ENCODE peak calls at places on chromosomes 1 and 21, in seven cellular contexts. One of them, this sample, is unnamed.

GRCh38 chr1:230292739-230293720 is 133.1 kb downstream of the PGBD5 start:
- DNase-seq in coronary artery: no peak
- DNase-seq in uterus: no peak
- DNase-seq in progenitor cell of endocrine pancreas: no peak
- DNase-seq in GM20000: no peak
- DNase-seq in mucosa of descending colon: no peak
- DNase-seq in left lung: no peak
- DNase-seq in this sample: peak; percentile 77

GRCh38 chr1:54413295-54413694 is 7.1 kb upstream of the SSBP3 start:
- DNase-seq in uterus: peak; percentile 60
- DNase-seq in progenitor cell of endocrine pancreas: no peak
- DNase-seq in coronary artery: peak; percentile 70
- DNase-seq in left lung: no peak
- DNase-seq in mucosa of descending colon: no peak
- DNase-seq in GM20000: no peak
- DNase-seq in this sample: no peak

GRCh38 chr1:85229574-85230097 is 28.8 kb upstream of the SYDE2 start:
- DNase-seq in GM20000: no peak
- DNase-seq in mucosa of descending colon: no peak
- DNase-seq in progenitor cell of endocrine pancreas: no peak
- DNase-seq in uterus: no peak
- DNase-seq in left lung: no peak
- DNase-seq in coronary artery: no peak
- DNase-seq in this sample: no peak

GRCh38 chr1:16218014-16218673 is 5.7 kb upstream of the ARHGEF19 start:
- DNase-seq in progenitor cell of endocrine pancreas: no peak
- DNase-seq in left lung: peak; percentile 79
- DNase-seq in uterus: no peak
- DNase-seq in GM20000: no peak
- DNase-seq in coronary artery: no peak
- DNase-seq in mucosa of descending colon: peak; percentile 79
- DNase-seq in this sample: no peak

GRCh38 chr1:87986154-87986914 is 657.7 kb downstream of the LMO4 start:
- DNase-seq in uterus: no peak
- DNase-seq in progenitor cell of endocrine pancreas: no peak
- DNase-seq in GM20000: no peak
- DNase-seq in left lung: no peak
- DNase-seq in mucosa of descending colon: no peak
- DNase-seq in coronary artery: no peak
- DNase-seq in this sample: no peak

GRCh38 chr21:32382108-32382601 is 10.7 kb downstream of the URB1 start:
- DNase-seq in progenitor cell of endocrine pancreas: no peak
- DNase-seq in coronary artery: no peak
- DNase-seq in mucosa of descending colon: no peak
- DNase-seq in left lung: no peak
- DNase-seq in GM20000: no peak
- DNase-seq in uterus: no peak
- DNase-seq in this sample: no peak

GRCh38 chr1:10903826-10904225 is 107.4 kb upstream of the CASZ1 start:
- DNase-seq in GM20000: no peak
- DNase-seq in uterus: no peak
- DNase-seq in coronary artery: no peak
- DNase-seq in left lung: no peak
- DNase-seq in progenitor cell of endocrine pancreas: no peak
- DNase-seq in mucosa of descending colon: no peak
- DNase-seq in this sample: peak; percentile 60

GRCh38 chr1:22753396-22754083 is 42.9 kb downstream of the EPHB2 start:
- DNase-seq in coronary artery: no peak
- DNase-seq in mucosa of descending colon: no peak
- DNase-seq in left lung: no peak
- DNase-seq in uterus: peak; percentile 72
- DNase-seq in progenitor cell of endocrine pancreas: no peak
- DNase-seq in GM20000: no peak
- DNase-seq in this sample: no peak

GRCh38 chr21:38897532-38898421 is 92.0 kb downstream of the ETS2 start:
- DNase-seq in coronary artery: no peak
- DNase-seq in mucosa of descending colon: no peak
- DNase-seq in progenitor cell of endocrine pancreas: no peak
- DNase-seq in GM20000: no peak
- DNase-seq in left lung: no peak
- DNase-seq in uterus: no peak
- DNase-seq in this sample: no peak

GRCh38 chr21:32514275-32515055 is 70.9 kb downstream of the TCP10L start:
- DNase-seq in coronary artery: no peak
- DNase-seq in GM20000: no peak
- DNase-seq in progenitor cell of endocrine pancreas: no peak
- DNase-seq in uterus: no peak
- DNase-seq in mucosa of descending colon: no peak
- DNase-seq in left lung: no peak
- DNase-seq in this sample: no peak

GRCh38 chr1:118960567-118961136 is 27.5 kb downstream of the TBX15 start:
- DNase-seq in mucosa of descending colon: peak; percentile 53
- DNase-seq in progenitor cell of endocrine pancreas: no peak
- DNase-seq in left lung: no peak
- DNase-seq in GM20000: no peak
- DNase-seq in uterus: no peak
- DNase-seq in coronary artery: no peak
- DNase-seq in this sample: no peak

GRCh38 chr1:185016880-185017279 is 28.5 kb upstream of the RNF2 start:
- DNase-seq in mucosa of descending colon: no peak
- DNase-seq in uterus: no peak
- DNase-seq in left lung: no peak
- DNase-seq in coronary artery: no peak
- DNase-seq in progenitor cell of endocrine pancreas: no peak
- DNase-seq in GM20000: no peak
- DNase-seq in this sample: no peak

GRCh38 chr1:19402031-19402430 is 83.3 kb downstream of the CAPZB start:
- DNase-seq in mucosa of descending colon: no peak
- DNase-seq in coronary artery: no peak
- DNase-seq in progenitor cell of endocrine pancreas: no peak
- DNase-seq in GM20000: no peak
- DNase-seq in left lung: no peak
- DNase-seq in uterus: no peak
- DNase-seq in this sample: no peak

GRCh38 chr1:19327301-19327700 is 15.2 kb downstream of the SLC66A1 start:
- DNase-seq in left lung: no peak
- DNase-seq in GM20000: no peak
- DNase-seq in mucosa of descending colon: no peak
- DNase-seq in progenitor cell of endocrine pancreas: no peak
- DNase-seq in coronary artery: no peak
- DNase-seq in uterus: no peak
- DNase-seq in this sample: no peak

GRCh38 chr1:14165289-14165867 is 433.1 kb upstream of the KAZN start:
- DNase-seq in progenitor cell of endocrine pancreas: no peak
- DNase-seq in GM20000: no peak
- DNase-seq in left lung: no peak
- DNase-seq in mucosa of descending colon: no peak
- DNase-seq in uterus: no peak
- DNase-seq in coronary artery: no peak
- DNase-seq in this sample: no peak

GRCh38 chr1:47794081-47794480 is 203.1 kb downstream of the TRABD2B start:
- DNase-seq in progenitor cell of endocrine pancreas: no peak
- DNase-seq in left lung: no peak
- DNase-seq in mucosa of descending colon: no peak
- DNase-seq in uterus: no peak
- DNase-seq in coronary artery: no peak
- DNase-seq in GM20000: no peak
- DNase-seq in this sample: no peak

GRCh38 chr1:156813750-156814570 is 2.7 kb downstream of the SH2D2A start:
- DNase-seq in uterus: peak; percentile 70
- DNase-seq in GM20000: peak; percentile 80
- DNase-seq in coronary artery: no peak
- DNase-seq in left lung: peak; percentile 93
- DNase-seq in progenitor cell of endocrine pancreas: peak; percentile 45
- DNase-seq in mucosa of descending colon: peak; percentile 79
- DNase-seq in this sample: no peak

GRCh38 chr1:236128646-236129178 is 13.6 kb upstream of the GPR137B start:
- DNase-seq in mucosa of descending colon: no peak
- DNase-seq in left lung: no peak
- DNase-seq in GM20000: no peak
- DNase-seq in coronary artery: no peak
- DNase-seq in uterus: no peak
- DNase-seq in progenitor cell of endocrine pancreas: no peak
- DNase-seq in this sample: no peak

DNA sequence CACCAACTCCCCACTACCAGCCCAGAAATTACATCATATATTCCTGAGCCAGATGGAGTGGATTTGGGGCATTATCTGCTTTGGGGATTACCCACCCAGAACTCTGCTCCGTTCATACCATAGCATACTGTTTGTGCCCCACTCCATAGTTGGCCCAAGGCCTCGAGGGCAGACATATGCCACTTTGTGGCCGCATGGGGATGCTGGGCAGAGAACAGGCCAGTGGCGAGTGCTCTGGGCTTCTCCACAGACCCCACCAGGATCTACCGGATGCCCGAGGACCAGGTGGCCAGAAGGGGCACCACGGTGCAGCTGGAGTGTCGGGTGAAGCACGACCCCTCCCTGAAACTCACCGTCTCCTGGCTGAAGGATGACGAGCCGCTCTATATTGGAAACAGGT is 68.0 kb upstream of the CNTN2 start:
- DNase-seq in progenitor cell of endocrine pancreas: no peak
- DNase-seq in coronary artery: no peak
- DNase-seq in mucosa of descending colon: no peak
- DNase-seq in GM20000: no peak
- DNase-seq in left lung: no peak
- DNase-seq in uterus: no peak
- DNase-seq in this sample: no peak
- TF ChIP-seq CTCF in progenitor cell of endocrine pancreas: no peak
- TF ChIP-seq CTCF in coronary artery: no peak
- TF ChIP-seq CTCF in mucosa of descending colon: no peak
- TF ChIP-seq CTCF in GM20000: no peak
- TF ChIP-seq CTCF in left lung: no peak
- TF ChIP-seq CTCF in uterus: no peak
- TF ChIP-seq CTCF in this sample: no peak

GRCh38 chr21:17269760-17270159 is 243.1 kb upstream of the CXADR start:
- DNase-seq in mucosa of descending colon: no peak
- DNase-seq in coronary artery: no peak
- DNase-seq in progenitor cell of endocrine pancreas: no peak
- DNase-seq in left lung: no peak
- DNase-seq in uterus: no peak
- DNase-seq in GM20000: no peak
- DNase-seq in this sample: no peak

DNA sequence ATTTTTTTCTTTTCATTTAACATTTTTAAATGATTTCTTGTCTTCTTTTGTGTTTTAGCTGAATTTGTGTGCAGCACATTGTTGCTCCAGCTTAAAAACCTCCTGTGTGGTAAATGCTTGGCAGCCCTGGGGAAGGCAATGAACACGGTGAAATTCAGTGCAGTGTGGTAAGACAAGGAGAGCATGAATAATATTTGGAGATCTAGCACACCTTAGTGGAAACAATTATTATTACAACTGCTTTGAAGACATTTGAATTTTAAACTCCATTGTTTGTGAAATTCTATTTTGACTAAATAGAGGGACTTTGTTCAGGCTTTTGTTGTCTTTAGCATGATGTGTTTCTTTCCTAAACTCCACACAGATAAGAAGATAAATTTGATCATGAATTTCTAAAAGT is 242.6 kb upstream of the CXADR start:
- DNase-seq in left lung: no peak
- DNase-seq in coronary artery: no peak
- DNase-seq in mucosa of descending colon: no peak
- DNase-seq in progenitor cell of endocrine pancreas: no peak
- DNase-seq in GM20000: no peak
- DNase-seq in uterus: peak; percentile 66
- DNase-seq in this sample: no peak
- TF ChIP-seq CTCF in left lung: no peak
- TF ChIP-seq CTCF in coronary artery: no peak
- TF ChIP-seq CTCF in mucosa of descending colon: no peak
- TF ChIP-seq CTCF in progenitor cell of endocrine pancreas: peak; percentile 69
- TF ChIP-seq CTCF in GM20000: no peak
- TF ChIP-seq CTCF in uterus: peak; percentile 59
- TF ChIP-seq CTCF in this sample: peak; percentile 90

GRCh38 chr1:154178856-154179811 is 12.8 kb downstream of the TPM3 start:
- DNase-seq in coronary artery: no peak
- DNase-seq in mucosa of descending colon: no peak
- DNase-seq in progenitor cell of endocrine pancreas: no peak
- DNase-seq in left lung: no peak
- DNase-seq in GM20000: no peak
- DNase-seq in uterus: no peak
- DNase-seq in this sample: no peak

GRCh38 chr1:154179951-154180687 is 11.8 kb downstream of the TPM3 start:
- DNase-seq in mucosa of descending colon: no peak
- DNase-seq in GM20000: peak; percentile 50
- DNase-seq in progenitor cell of endocrine pancreas: no peak
- DNase-seq in uterus: no peak
- DNase-seq in coronary artery: no peak
- DNase-seq in left lung: no peak
- DNase-seq in this sample: no peak

GRCh38 chr1:154181944-154182341 is 10.0 kb downstream of the TPM3 start:
- DNase-seq in uterus: no peak
- DNase-seq in progenitor cell of endocrine pancreas: no peak
- DNase-seq in GM20000: no peak
- DNase-seq in coronary artery: no peak
- DNase-seq in left lung: no peak
- DNase-seq in mucosa of descending colon: no peak
- DNase-seq in this sample: no peak

GRCh38 chr1:154183045-154183968 is 8.6 kb downstream of the TPM3 start:
- DNase-seq in mucosa of descending colon: peak; percentile 99
- DNase-seq in progenitor cell of endocrine pancreas: peak; percentile 93
- DNase-seq in coronary artery: peak; percentile 97
- DNase-seq in uterus: peak; percentile 95
- DNase-seq in GM20000: peak; percentile 89
- DNase-seq in left lung: peak; percentile 99
- DNase-seq in this sample: peak; percentile 98

DNA sequence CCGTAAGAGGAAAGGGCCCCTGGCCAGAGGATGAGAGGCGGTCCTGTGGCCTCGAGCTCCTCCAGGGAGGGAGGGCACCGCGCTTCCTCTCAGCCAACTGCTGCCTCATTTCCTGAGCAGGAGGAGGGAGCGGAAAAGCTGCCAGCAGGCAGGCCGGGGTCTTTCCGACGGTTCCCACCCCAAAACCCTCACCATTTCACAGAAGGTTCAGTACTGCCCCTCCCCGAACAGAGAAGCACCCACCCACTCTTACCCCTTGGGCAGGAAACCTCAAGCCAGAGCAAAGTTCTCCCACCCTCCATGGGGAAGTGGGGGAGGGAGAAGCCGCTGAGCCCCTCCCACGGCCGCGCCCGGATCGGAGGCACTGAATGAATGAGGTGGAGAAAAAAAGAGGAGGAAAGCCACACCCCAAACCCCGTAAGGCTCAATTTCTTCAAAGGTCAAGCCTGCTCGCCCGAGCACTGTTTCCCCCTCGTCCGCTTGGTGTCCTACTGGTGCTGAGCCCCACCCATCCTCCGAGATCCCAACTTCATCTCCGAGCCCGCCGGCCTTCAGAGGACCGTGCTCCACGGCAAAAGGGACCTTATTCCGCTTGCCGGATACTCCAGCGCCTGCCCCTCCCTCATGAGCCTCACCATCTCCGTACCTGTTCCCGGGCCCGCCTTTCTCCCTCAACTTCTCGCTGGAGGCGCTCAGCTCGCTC is 9.4 kb downstream of the TPM3 start:
- DNase-seq in coronary artery: peak; percentile 83
- DNase-seq in left lung: peak; percentile 94
- DNase-seq in progenitor cell of endocrine pancreas: peak; percentile 15
- DNase-seq in GM20000: peak; percentile 77
- DNase-seq in uterus: peak; percentile 55
- DNase-seq in mucosa of descending colon: peak; percentile 91
- DNase-seq in this sample: no peak
- TF ChIP-seq CTCF in coronary artery: no peak
- TF ChIP-seq CTCF in left lung: no peak
- TF ChIP-seq CTCF in progenitor cell of endocrine pancreas: no peak
- TF ChIP-seq CTCF in GM20000: no peak
- TF ChIP-seq CTCF in uterus: no peak
- TF ChIP-seq CTCF in mucosa of descending colon: no peak
- TF ChIP-seq CTCF in this sample: peak; percentile 10

GRCh38 chr1:43143441-43143888 is 28.6 kb downstream of the EBNA1BP2 start:
- DNase-seq in left lung: no peak
- DNase-seq in GM20000: no peak
- DNase-seq in uterus: no peak
- DNase-seq in coronary artery: no peak
- DNase-seq in mucosa of descending colon: no peak
- DNase-seq in progenitor cell of endocrine pancreas: no peak
- DNase-seq in this sample: no peak
- TF ChIP-seq CTCF in left lung: no peak
- TF ChIP-seq CTCF in GM20000: no peak
- TF ChIP-seq CTCF in uterus: no peak
- TF ChIP-seq CTCF in coronary artery: no peak
- TF ChIP-seq CTCF in mucosa of descending colon: no peak
- TF ChIP-seq CTCF in progenitor cell of endocrine pancreas: peak; percentile 35
- TF ChIP-seq CTCF in this sample: peak; percentile 61